ENCODE peak calls at places on chromosome 19, in five cellular contexts. Q is AG09309; Y is cardiac fibroblast; L is activated naive CD4-positive, alpha-beta T cell; I is stimulated activated CD4-positive, alpha-beta T cell treated with anti-CD3 and anti-CD28 coated beads, Interleukin-2, amount 100 ng/mL, for 24 hours. D is an unnamed sample.

GRCh38 chr19:1767464-1767933 is 14.2 kb downstream of the ONECUT3 start:
- DNase-seq in Q (no peak), Y (peak), L (peak), I (peak), D (peak)

GRCh38 chr19:18737337-18737953 is 53.7 kb downstream of the COMP start:
- DNase-seq in Q (no peak), Y (no peak), L (no peak), I (no peak), D (no peak)

GRCh38 chr19:27794444-27795042 is 1418.4 kb downstream of the UQCRFS1 start:
- DNase-seq in Q (no peak), Y (peak), L (no peak), I (no peak), D (peak)

GRCh38 chr19:38596057-38596981 is 21.4 kb downstream of the MAP4K1 start:
- DNase-seq in Q (no peak), Y (no peak), L (no peak), I (peak), D (peak)

GRCh38 chr19:54352041-54352440 is 12.7 kb downstream of the LAIR1 start:
- DNase-seq in Q (no peak), Y (no peak), L (no peak), I (no peak), D (no peak)

GRCh38 chr19:38433268-38433733 is at the start of gene RYR1:
- DNase-seq in Q (no peak), Y (no peak), L (no peak), I (peak), D (peak)

GRCh38 chr19:29292562-29292961 is 79.6 kb upstream of the UQCRFS1 start:
- DNase-seq in Q (no peak), Y (no peak), L (no peak), I (no peak), D (no peak)

GRCh38 chr19:18233224-18233825 is 7.1 kb upstream of the PDE4C start:
- DNase-seq in Q (no peak), Y (peak), L (peak), I (peak), D (peak)

GRCh38 chr19:16118489-16119033 is 6.9 kb downstream of the RAB8A start:
- DNase-seq in Q (no peak), Y (no peak), L (no peak), I (peak), D (no peak)

D was measured in adipocyte.